ENCODE peak calls at places on chromosomes 16 and 17, in seven cellular contexts. S is activated CD4-positive, alpha-beta T cell treated with anti-CD3 and anti-CD28 coated beads for 36 hours; M is M059J; Y is upper lobe of right lung; B is H9; D is GM18507; J is activated CD8-positive, alpha-beta memory T cell treated with anti-CD3 and anti-CD28 coated beads for 1 hour. U is an unnamed sample.

GRCh38 chr17:20223808-20224328 is 214.7 kb downstream of the SPECC1 start:
- DNase-seq in J (no peak), D (no peak), B (no peak), Y (no peak), M (peak), S (no peak), U (no peak)

GRCh38 chr16:49491111-49491670 is 117.6 kb downstream of the C16orf78 start:
- DNase-seq in B (no peak), S (no peak), D (no peak), M (no peak), Y (peak), J (no peak), U (no peak)

GRCh38 chr17:18252160-18252559 is 6.4 kb downstream of the FLII start:
- DNase-seq in S (no peak), J (no peak), B (no peak), M (no peak), D (no peak), Y (no peak), U (no peak)

GRCh38 chr16:10878644-10879498 is 1.9 kb downstream of the CIITA start:
- DNase-seq in D (no peak), B (peak), S (peak), M (peak), Y (peak), J (peak), U (no peak)

GRCh38 chr17:38416840-38417209 is 11.4 kb upstream of the ARHGAP23 start:
- DNase-seq in Y (peak), S (no peak), D (no peak), B (no peak), J (no peak), M (no peak), U (no peak)

GRCh38 chr17:17819111-17819510 is 17.7 kb downstream of the SREBF1 start:
- DNase-seq in M (no peak), Y (no peak), B (no peak), S (no peak), J (no peak), D (no peak), U (no peak)

GRCh38 chr17:32985357-32985756 is 6.3 kb upstream of the SPACA3 start:
- DNase-seq in B (no peak), M (no peak), Y (no peak), J (no peak), S (no peak), D (no peak), U (no peak)

GRCh38 chr16:56812884-56813283 is 52.1 kb upstream of the SLC12A3 start:
- DNase-seq in S (no peak), B (no peak), J (no peak), M (peak), D (no peak), Y (no peak), U (no peak)

GRCh38 chr16:31354394-31355291 is at the start of gene ITGAX:
- DNase-seq in S (peak), M (peak), J (no peak), Y (peak), D (no peak), B (peak), U (no peak)

GRCh38 chr17:3754458-3755334 is 31.0 kb downstream of the HASPIN start:
- DNase-seq in J (peak), D (peak), B (peak), S (peak), M (no peak), Y (peak), U (no peak)

GRCh38 chr16:80274576-80275191 is 266.1 kb upstream of the DYNLRB2 start:
- DNase-seq in D (no peak), J (no peak), S (no peak), B (no peak), Y (no peak), M (peak), U (peak)

GRCh38 chr17:77786740-77787505 is 171.6 kb upstream of the TNRC6C start:
- DNase-seq in M (no peak), D (no peak), B (peak), S (no peak), J (no peak), Y (no peak), U (no peak)

GRCh38 chr17:47279062-47279801 is 25.6 kb downstream of the ITGB3 start:
- DNase-seq in Y (peak), M (peak), S (no peak), D (peak), J (no peak), B (no peak), U (peak)

GRCh38 chr17:3887811-3888210 is 5.0 kb downstream of the CAMKK1 start:
- DNase-seq in J (no peak), B (no peak), M (peak), Y (no peak), S (no peak), D (no peak), U (no peak)

GRCh38 chr16:4275861-4276260 is 3.0 kb upstream of the TFAP4 start:
- DNase-seq in M (no peak), S (no peak), Y (no peak), J (no peak), D (no peak), B (no peak), U (no peak)

GRCh38 chr16:48608452-48608851 is 1.5 kb downstream of the N4BP1 start:
- DNase-seq in Y (no peak), D (peak), J (no peak), B (no peak), M (peak), S (no peak), U (no peak)

GRCh38 chr16:1991588-1992474 is 2.1 kb downstream of the SYNGR3 start:
- DNase-seq in S (peak), J (peak), M (peak), Y (peak), B (peak), D (peak), U (peak)

GRCh38 chr16:63315229-63315628 is 1279.0 kb upstream of the CDH8 start:
- DNase-seq in M (no peak), B (no peak), Y (no peak), D (no peak), S (no peak), J (no peak), U (no peak)

GRCh38 chr17:53058031-53058430 is 764.7 kb upstream of the KIF2B start:
- DNase-seq in B (no peak), D (no peak), J (no peak), Y (no peak), M (peak), S (no peak), U (no peak)

GRCh38 chr17:75892556-75893224 is 4.1 kb downstream of the TRIM65 start:
- DNase-seq in B (peak), S (no peak), M (no peak), J (no peak), D (no peak), Y (peak), U (no peak)

GRCh38 chr16:23920446-23920845 is 84.7 kb downstream of the PRKCB start:
- DNase-seq in M (no peak), Y (no peak), B (no peak), S (no peak), D (no peak), J (no peak), U (no peak)

GRCh38 chr16:89764711-89765201 is 43.4 kb downstream of the ZNF276 start:
- DNase-seq in Y (peak), D (peak), S (peak), B (no peak), M (no peak), J (no peak), U (no peak)

GRCh38 chr16:56294599-56294998 is 103.3 kb downstream of the GNAO1 start:
- DNase-seq in D (no peak), Y (no peak), B (no peak), M (peak), J (no peak), S (no peak), U (peak)

GRCh38 chr16:88383401-88384221 is 852 bp downstream of the ZNF469 start:
- DNase-seq in J (no peak), B (no peak), D (no peak), Y (peak), M (peak), S (peak), U (peak)

GRCh38 chr17:550041-550398 is 164.6 kb downstream of the VPS53 start:
- DNase-seq in Y (no peak), B (no peak), M (peak), S (no peak), D (no peak), J (no peak), U (no peak)

GRCh38 chr16:89355686-89356085 is 134.7 kb downstream of the ANKRD11 start:
- DNase-seq in J (no peak), B (no peak), D (no peak), Y (no peak), M (no peak), S (no peak), U (no peak)

GRCh38 chr16:11639925-11640899 is 28.0 kb upstream of the SNN start:
- DNase-seq in S (no peak), D (no peak), J (no peak), B (peak), M (peak), Y (peak), U (peak)

GRCh38 chr17:42706732-42707131 is 24.4 kb downstream of the CNTNAP1 start:
- DNase-seq in S (peak), M (no peak), D (no peak), B (no peak), Y (no peak), J (peak), U (no peak)

GRCh38 chr17:72943826-72944689 is 148.4 kb downstream of the SLC39A11 start:
- DNase-seq in M (no peak), J (no peak), D (no peak), S (no peak), B (no peak), Y (no peak), U (no peak)

GRCh38 chr16:4831616-4832015 is 15.5 kb downstream of the GLYR1 start:
- DNase-seq in Y (no peak), S (no peak), B (no peak), M (no peak), J (no peak), D (no peak), U (no peak)

GRCh38 chr17:77214328-77214727 is 73.6 kb downstream of the SEC14L1 start:
- DNase-seq in S (no peak), Y (no peak), D (no peak), J (no peak), M (no peak), B (no peak), U (no peak)

U was measured in AG09319.